ENCODE peak calls at places on chromosomes 11 and 22, in four cellular contexts. One of them, this sample, is unnamed.
A peak's percentile ranks its signal among the peaks of the same experiment; 100 is the strongest.

GRCh38 chr22:25120761-25121212 is 78.9 kb upstream of the CRYBB3 start:
- DNase-seq in NCI-H345: no peak
- DNase-seq in cardiac muscle cell: no peak
- DNase-seq in lung: peak; percentile 48
- DNase-seq in this sample: no peak

GRCh38 chr11:71355266-71355665 is 92.9 kb downstream of the DHCR7 start:
- DNase-seq in NCI-H345: no peak
- DNase-seq in lung: no peak
- DNase-seq in cardiac muscle cell: peak; percentile 18
- DNase-seq in this sample: peak; percentile 7

GRCh38 chr11:122046846-122047245 is 69.2 kb downstream of the BLID start:
- DNase-seq in lung: no peak
- DNase-seq in NCI-H345: no peak
- DNase-seq in cardiac muscle cell: peak; percentile 58
- DNase-seq in this sample: no peak

GRCh38 chr11:96049426-96049825 is 125.5 kb upstream of the MTMR2 start:
- DNase-seq in NCI-H345: no peak
- DNase-seq in cardiac muscle cell: peak; percentile 73
- DNase-seq in lung: no peak
- DNase-seq in this sample: no peak

GRCh38 chr11:111923351-111923788 is 4.7 kb downstream of the C11orf52 start:
- DNase-seq in cardiac muscle cell: peak; percentile 65
- DNase-seq in lung: no peak
- DNase-seq in NCI-H345: no peak
- DNase-seq in this sample: no peak

GRCh38 chr22:25153961-25154685 is 45.5 kb upstream of the CRYBB3 start:
- DNase-seq in cardiac muscle cell: peak; percentile 93
- DNase-seq in NCI-H345: no peak
- DNase-seq in lung: peak; percentile 84
- DNase-seq in this sample: no peak

GRCh38 chr11:44611088-44611487 is 45.6 kb downstream of the CD82 start:
- DNase-seq in lung: no peak
- DNase-seq in cardiac muscle cell: no peak
- DNase-seq in NCI-H345: no peak
- DNase-seq in this sample: no peak

GRCh38 chr22:26448334-26448733 is 19.3 kb downstream of the ASPHD2 start:
- DNase-seq in cardiac muscle cell: no peak
- DNase-seq in NCI-H345: no peak
- DNase-seq in lung: no peak
- DNase-seq in this sample: no peak

GRCh38 chr11:45665206-45665932 is at the start of gene CHST1:
- DNase-seq in lung: peak; percentile 34
- DNase-seq in NCI-H345: peak; percentile 72
- DNase-seq in cardiac muscle cell: peak; percentile 66
- DNase-seq in this sample: no peak

GRCh38 chr11:110855246-110855645 is 143.0 kb upstream of the ARHGAP20 start:
- DNase-seq in cardiac muscle cell: peak; percentile 50
- DNase-seq in NCI-H345: no peak
- DNase-seq in lung: no peak
- DNase-seq in this sample: no peak

GRCh38 chr11:20021212-20021611 is 139.1 kb downstream of the DBX1 start:
- DNase-seq in cardiac muscle cell: no peak
- DNase-seq in NCI-H345: peak; percentile 43
- DNase-seq in lung: no peak
- DNase-seq in this sample: no peak

GRCh38 chr11:48001438-48002021 is 21.2 kb downstream of the PTPRJ start:
- DNase-seq in cardiac muscle cell: peak; percentile 65
- DNase-seq in lung: no peak
- DNase-seq in NCI-H345: no peak
- DNase-seq in this sample: peak; percentile 64

GRCh38 chr11:10623797-10624761 is 55.6 kb upstream of the LYVE1 start:
- DNase-seq in lung: peak; percentile 71
- DNase-seq in NCI-H345: peak; percentile 40
- DNase-seq in cardiac muscle cell: peak; percentile 38
- DNase-seq in this sample: no peak

GRCh38 chr11:65315204-65315865 is 669 bp downstream of the CDC42EP2 start:
- DNase-seq in lung: peak; percentile 78
- DNase-seq in cardiac muscle cell: peak; percentile 80
- DNase-seq in NCI-H345: peak; percentile 81
- DNase-seq in this sample: no peak

GRCh38 chr11:65439331-65440181 is 17.0 kb downstream of the NEAT1 start:
- DNase-seq in cardiac muscle cell: peak; percentile 46
- DNase-seq in lung: no peak
- DNase-seq in NCI-H345: no peak
- DNase-seq in this sample: no peak

GRCh38 chr11:65053826-65054503 is 4.4 kb downstream of the NAALADL1 start:
- DNase-seq in cardiac muscle cell: no peak
- DNase-seq in NCI-H345: no peak
- DNase-seq in lung: no peak
- DNase-seq in this sample: no peak

GRCh38 chr11:64632237-64632636 is 41.2 kb downstream of the SLC22A12 start:
- DNase-seq in lung: no peak
- DNase-seq in cardiac muscle cell: no peak
- DNase-seq in NCI-H345: no peak
- DNase-seq in this sample: no peak

GRCh38 chr11:11985016-11985715 is 23.3 kb downstream of the DKK3 start:
- DNase-seq in lung: no peak
- DNase-seq in NCI-H345: no peak
- DNase-seq in cardiac muscle cell: peak; percentile 75
- DNase-seq in this sample: no peak

GRCh38 chr11:87603887-87604286 is 566.2 kb downstream of the TMEM135 start:
- DNase-seq in cardiac muscle cell: no peak
- DNase-seq in lung: no peak
- DNase-seq in NCI-H345: no peak
- DNase-seq in this sample: no peak

GRCh38 chr11:16779436-16779835 is 41.0 kb downstream of the C11orf58 start:
- DNase-seq in lung: no peak
- DNase-seq in cardiac muscle cell: no peak
- DNase-seq in NCI-H345: no peak
- DNase-seq in this sample: no peak

GRCh38 chr11:57974830-57975229 is 48.9 kb upstream of the OR9Q1 start:
- DNase-seq in cardiac muscle cell: peak; percentile 1
- DNase-seq in NCI-H345: no peak
- DNase-seq in lung: no peak
- DNase-seq in this sample: no peak

GRCh38 chr11:111918390-111919256 is at the start of gene C11orf52:
- DNase-seq in NCI-H345: peak; percentile 97
- DNase-seq in lung: peak; percentile 83
- DNase-seq in cardiac muscle cell: peak; percentile 60
- DNase-seq in this sample: no peak

GRCh38 chr22:37560682-37561208 is 465 bp downstream of the CDC42EP1 start:
- DNase-seq in cardiac muscle cell: peak; percentile 85
- DNase-seq in lung: no peak
- DNase-seq in NCI-H345: no peak
- DNase-seq in this sample: no peak

GRCh38 chr22:37220543-37220968 is 8.3 kb upstream of the SSTR3 start:
- DNase-seq in NCI-H345: no peak
- DNase-seq in lung: no peak
- DNase-seq in cardiac muscle cell: peak; percentile 43
- DNase-seq in this sample: no peak

GRCh38 chr11:8959546-8960166 is 4.6 kb downstream of the TMEM9B start:
- DNase-seq in NCI-H345: peak; percentile 12
- DNase-seq in cardiac muscle cell: peak; percentile 91
- DNase-seq in lung: peak; percentile 46
- DNase-seq in this sample: peak; percentile 71

GRCh38 chr11:108847288-108847687 is 182.4 kb downstream of the DDX10 start:
- DNase-seq in lung: no peak
- DNase-seq in NCI-H345: no peak
- DNase-seq in cardiac muscle cell: no peak
- DNase-seq in this sample: no peak

GRCh38 chr11:73528877-73529530 is 68.9 kb downstream of the FAM168A start:
- DNase-seq in cardiac muscle cell: no peak
- DNase-seq in lung: no peak
- DNase-seq in NCI-H345: no peak
- DNase-seq in this sample: no peak

GRCh38 chr11:112613051-112613972 is 347.9 kb upstream of the NCAM1 start:
- DNase-seq in NCI-H345: peak; percentile 42
- DNase-seq in lung: no peak
- DNase-seq in cardiac muscle cell: peak; percentile 61
- DNase-seq in this sample: no peak

This sample was measured in brain pericyte.